ENCODE peak calls at places on chromosomes 7 and 10, in eight cellular contexts. One of them, this sample, is unnamed.

GRCh38 chr10:126673565-126673964 is 3.1 kb upstream of the C10orf90 start:
- DNase-seq in heart right ventricle: no peak
- DNase-seq in activated B cell treated with CpG ODN at 0.5 μM for 24 hours: no peak
- DNase-seq in astrocyte: no peak
- DNase-seq in fibroblast of the aortic adventitia: no peak
- DNase-seq in astrocyte of the spinal cord: no peak
- DNase-seq in Peyer's patch: no peak
- DNase-seq in cardiac muscle cell: no peak
- DNase-seq in this sample: no peak

GRCh38 chr10:86632009-86632800 is 22.1 kb upstream of the OPN4 start:
- DNase-seq in heart right ventricle: peak
- DNase-seq in astrocyte: no peak
- DNase-seq in Peyer's patch: no peak
- DNase-seq in cardiac muscle cell: peak
- DNase-seq in astrocyte of the spinal cord: no peak
- DNase-seq in fibroblast of the aortic adventitia: no peak
- DNase-seq in activated B cell treated with CpG ODN at 0.5 μM for 24 hours: no peak
- DNase-seq in this sample: no peak

GRCh38 chr7:91515961-91516360 is 251.7 kb downstream of the FZD1 start:
- DNase-seq in astrocyte of the spinal cord: no peak
- DNase-seq in cardiac muscle cell: no peak
- DNase-seq in Peyer's patch: no peak
- DNase-seq in fibroblast of the aortic adventitia: no peak
- DNase-seq in astrocyte: no peak
- DNase-seq in activated B cell treated with CpG ODN at 0.5 μM for 24 hours: no peak
- DNase-seq in heart right ventricle: no peak
- DNase-seq in this sample: no peak

GRCh38 chr7:158237672-158238335 is 349.8 kb downstream of the PTPRN2 start:
- DNase-seq in astrocyte: no peak
- DNase-seq in heart right ventricle: peak
- DNase-seq in astrocyte of the spinal cord: no peak
- DNase-seq in cardiac muscle cell: no peak
- DNase-seq in Peyer's patch: no peak
- DNase-seq in activated B cell treated with CpG ODN at 0.5 μM for 24 hours: no peak
- DNase-seq in fibroblast of the aortic adventitia: no peak
- DNase-seq in this sample: no peak

GRCh38 chr7:140674899-140675701 is 2.4 kb downstream of the ADCK2 start:
- DNase-seq in Peyer's patch: no peak
- DNase-seq in astrocyte of the spinal cord: peak
- DNase-seq in fibroblast of the aortic adventitia: peak
- DNase-seq in astrocyte: peak
- DNase-seq in activated B cell treated with CpG ODN at 0.5 μM for 24 hours: no peak
- DNase-seq in heart right ventricle: peak
- DNase-seq in cardiac muscle cell: peak
- DNase-seq in this sample: no peak

GRCh38 chr7:143900230-143900766 is 1.7 kb downstream of the TCAF1 start:
- DNase-seq in fibroblast of the aortic adventitia: no peak
- DNase-seq in Peyer's patch: no peak
- DNase-seq in astrocyte: peak
- DNase-seq in astrocyte of the spinal cord: peak
- DNase-seq in heart right ventricle: no peak
- DNase-seq in cardiac muscle cell: no peak
- DNase-seq in activated B cell treated with CpG ODN at 0.5 μM for 24 hours: no peak
- DNase-seq in this sample: no peak

GRCh38 chr10:68402271-68402670 is 4.8 kb downstream of the RUFY2 start:
- DNase-seq in astrocyte: peak
- DNase-seq in heart right ventricle: no peak
- DNase-seq in cardiac muscle cell: no peak
- DNase-seq in astrocyte of the spinal cord: no peak
- DNase-seq in fibroblast of the aortic adventitia: peak
- DNase-seq in activated B cell treated with CpG ODN at 0.5 μM for 24 hours: no peak
- DNase-seq in Peyer's patch: no peak
- DNase-seq in this sample: no peak

GRCh38 chr10:35504132-35504531 is 101.0 kb upstream of the GJD4 start:
- DNase-seq in cardiac muscle cell: no peak
- DNase-seq in heart right ventricle: no peak
- DNase-seq in astrocyte: no peak
- DNase-seq in Peyer's patch: no peak
- DNase-seq in activated B cell treated with CpG ODN at 0.5 μM for 24 hours: no peak
- DNase-seq in fibroblast of the aortic adventitia: no peak
- DNase-seq in astrocyte of the spinal cord: no peak
- DNase-seq in this sample: no peak

GRCh38 chr7:82335927-82336326 is 107.7 kb downstream of the CACNA2D1 start:
- DNase-seq in activated B cell treated with CpG ODN at 0.5 μM for 24 hours: no peak
- DNase-seq in fibroblast of the aortic adventitia: peak
- DNase-seq in heart right ventricle: no peak
- DNase-seq in astrocyte: peak
- DNase-seq in Peyer's patch: no peak
- DNase-seq in cardiac muscle cell: peak
- DNase-seq in astrocyte of the spinal cord: peak
- DNase-seq in this sample: no peak

GRCh38 chr7:99132922-99133321 is 11.0 kb downstream of the SMURF1 start:
- DNase-seq in activated B cell treated with CpG ODN at 0.5 μM for 24 hours: no peak
- DNase-seq in fibroblast of the aortic adventitia: no peak
- DNase-seq in heart right ventricle: no peak
- DNase-seq in cardiac muscle cell: no peak
- DNase-seq in astrocyte: peak
- DNase-seq in Peyer's patch: no peak
- DNase-seq in astrocyte of the spinal cord: no peak
- DNase-seq in this sample: no peak

GRCh38 chr7:92496876-92497275 is 19.1 kb upstream of the ERVW-1 start:
- DNase-seq in cardiac muscle cell: no peak
- DNase-seq in Peyer's patch: no peak
- DNase-seq in heart right ventricle: no peak
- DNase-seq in astrocyte of the spinal cord: no peak
- DNase-seq in fibroblast of the aortic adventitia: peak
- DNase-seq in activated B cell treated with CpG ODN at 0.5 μM for 24 hours: no peak
- DNase-seq in astrocyte: peak
- DNase-seq in this sample: no peak

GRCh38 chr10:132136689-132137088 is 50.1 kb upstream of the DPYSL4 start:
- DNase-seq in Peyer's patch: no peak
- DNase-seq in heart right ventricle: no peak
- DNase-seq in fibroblast of the aortic adventitia: no peak
- DNase-seq in cardiac muscle cell: no peak
- DNase-seq in astrocyte of the spinal cord: no peak
- DNase-seq in astrocyte: no peak
- DNase-seq in activated B cell treated with CpG ODN at 0.5 μM for 24 hours: peak
- DNase-seq in this sample: no peak

GRCh38 chr10:116840389-116841075 is 8.8 kb upstream of the ENO4 start:
- DNase-seq in activated B cell treated with CpG ODN at 0.5 μM for 24 hours: no peak
- DNase-seq in cardiac muscle cell: no peak
- DNase-seq in Peyer's patch: no peak
- DNase-seq in astrocyte of the spinal cord: no peak
- DNase-seq in fibroblast of the aortic adventitia: no peak
- DNase-seq in astrocyte: no peak
- DNase-seq in heart right ventricle: no peak
- DNase-seq in this sample: no peak

GRCh38 chr7:134120405-134120804 is 6.7 kb upstream of the LRGUK start:
- DNase-seq in astrocyte: no peak
- DNase-seq in cardiac muscle cell: no peak
- DNase-seq in astrocyte of the spinal cord: no peak
- DNase-seq in fibroblast of the aortic adventitia: no peak
- DNase-seq in activated B cell treated with CpG ODN at 0.5 μM for 24 hours: no peak
- DNase-seq in Peyer's patch: no peak
- DNase-seq in heart right ventricle: no peak
- DNase-seq in this sample: no peak

GRCh38 chr7:138799336-138799965 is 1.5 kb upstream of the ATP6V0A4 start:
- DNase-seq in astrocyte: no peak
- DNase-seq in fibroblast of the aortic adventitia: no peak
- DNase-seq in cardiac muscle cell: no peak
- DNase-seq in activated B cell treated with CpG ODN at 0.5 μM for 24 hours: no peak
- DNase-seq in Peyer's patch: no peak
- DNase-seq in heart right ventricle: no peak
- DNase-seq in astrocyte of the spinal cord: no peak
- DNase-seq in this sample: no peak

DNA sequence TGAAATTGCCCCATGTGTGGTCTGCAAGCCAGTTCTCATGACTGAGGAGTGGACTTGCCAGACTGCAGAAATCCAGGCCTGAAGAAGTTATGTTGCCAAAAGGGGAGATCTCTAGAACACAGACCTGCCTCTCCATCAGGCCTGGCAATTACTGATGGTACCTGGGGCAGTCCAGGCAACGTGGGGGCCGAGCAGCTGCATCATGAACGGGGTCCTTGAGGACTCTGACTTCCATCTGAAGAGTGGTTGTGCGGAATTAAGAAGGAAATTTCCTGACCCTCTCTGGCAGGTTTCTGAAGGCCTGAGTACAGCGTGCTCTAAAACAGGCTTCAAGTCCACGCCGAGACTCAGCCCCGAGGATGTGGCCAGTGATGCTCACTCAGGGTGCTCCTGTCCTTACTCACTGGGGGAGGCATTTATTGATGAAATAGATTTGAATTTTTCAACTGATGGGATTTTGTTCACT is 30.4 kb downstream of the RAMP3 start:
- DNase-seq in cardiac muscle cell: no peak
- DNase-seq in astrocyte of the spinal cord: no peak
- DNase-seq in astrocyte: no peak
- DNase-seq in activated B cell treated with CpG ODN at 0.5 μM for 24 hours: no peak
- DNase-seq in heart right ventricle: no peak
- DNase-seq in fibroblast of the aortic adventitia: no peak
- DNase-seq in Peyer's patch: no peak
- DNase-seq in this sample: no peak
- TF ChIP-seq CTCF in cardiac muscle cell: no peak
- TF ChIP-seq CTCF in astrocyte of the spinal cord: no peak
- TF ChIP-seq CTCF in astrocyte: no peak
- TF ChIP-seq CTCF in activated B cell treated with CpG ODN at 0.5 μM for 24 hours: no peak
- TF ChIP-seq CTCF in heart right ventricle: no peak
- TF ChIP-seq CTCF in fibroblast of the aortic adventitia: no peak
- TF ChIP-seq CTCF in Peyer's patch: no peak
- TF ChIP-seq CTCF in this sample: no peak

GRCh38 chr7:74364061-74364460 is 74.9 kb downstream of the CLIP2 start:
- DNase-seq in activated B cell treated with CpG ODN at 0.5 μM for 24 hours: no peak
- DNase-seq in astrocyte of the spinal cord: no peak
- DNase-seq in cardiac muscle cell: no peak
- DNase-seq in fibroblast of the aortic adventitia: no peak
- DNase-seq in astrocyte: no peak
- DNase-seq in heart right ventricle: no peak
- DNase-seq in Peyer's patch: no peak
- DNase-seq in this sample: no peak
- TF ChIP-seq CTCF in activated B cell treated with CpG ODN at 0.5 μM for 24 hours: no peak
- TF ChIP-seq CTCF in astrocyte of the spinal cord: peak
- TF ChIP-seq CTCF in cardiac muscle cell: peak
- TF ChIP-seq CTCF in fibroblast of the aortic adventitia: peak
- TF ChIP-seq CTCF in astrocyte: no peak
- TF ChIP-seq CTCF in heart right ventricle: no peak
- TF ChIP-seq CTCF in Peyer's patch: no peak
- TF ChIP-seq CTCF in this sample: peak

DNA sequence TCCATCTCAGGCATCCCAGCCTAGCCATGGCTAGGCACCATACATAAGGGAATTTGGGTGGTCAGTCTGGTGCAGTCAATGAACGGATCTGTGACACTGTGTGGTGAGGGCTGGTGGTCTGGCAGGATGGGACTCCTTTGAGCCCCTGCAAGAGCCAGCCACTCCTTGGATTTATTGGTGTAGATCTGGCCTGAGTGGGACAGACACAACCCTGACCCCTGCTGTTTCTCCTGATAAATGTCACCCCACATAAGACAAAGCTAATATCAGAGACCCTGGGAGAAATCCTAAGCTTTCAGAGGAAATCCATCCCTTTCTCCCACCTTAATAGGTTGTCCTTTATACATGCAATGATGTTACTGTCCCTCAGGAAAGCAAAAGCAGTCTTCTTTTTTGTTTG is 2.3 kb downstream of the FBXO24 start:
- DNase-seq in Peyer's patch: no peak
- DNase-seq in astrocyte: no peak
- DNase-seq in activated B cell treated with CpG ODN at 0.5 μM for 24 hours: no peak
- DNase-seq in heart right ventricle: no peak
- DNase-seq in cardiac muscle cell: peak
- DNase-seq in astrocyte of the spinal cord: no peak
- DNase-seq in fibroblast of the aortic adventitia: no peak
- DNase-seq in this sample: no peak
- TF ChIP-seq CTCF in Peyer's patch: peak
- TF ChIP-seq CTCF in astrocyte: peak
- TF ChIP-seq CTCF in activated B cell treated with CpG ODN at 0.5 μM for 24 hours: no peak
- TF ChIP-seq CTCF in heart right ventricle: peak
- TF ChIP-seq CTCF in cardiac muscle cell: peak
- TF ChIP-seq CTCF in astrocyte of the spinal cord: peak
- TF ChIP-seq CTCF in fibroblast of the aortic adventitia: peak
- TF ChIP-seq CTCF in this sample: peak

GRCh38 chr10:48495282-48496045 is 109.4 kb downstream of the ARHGAP22 start:
- DNase-seq in cardiac muscle cell: no peak
- DNase-seq in astrocyte of the spinal cord: no peak
- DNase-seq in activated B cell treated with CpG ODN at 0.5 μM for 24 hours: no peak
- DNase-seq in fibroblast of the aortic adventitia: no peak
- DNase-seq in Peyer's patch: no peak
- DNase-seq in heart right ventricle: no peak
- DNase-seq in astrocyte: no peak
- DNase-seq in this sample: no peak
- TF ChIP-seq CTCF in cardiac muscle cell: no peak
- TF ChIP-seq CTCF in astrocyte of the spinal cord: no peak
- TF ChIP-seq CTCF in activated B cell treated with CpG ODN at 0.5 μM for 24 hours: no peak
- TF ChIP-seq CTCF in fibroblast of the aortic adventitia: no peak
- TF ChIP-seq CTCF in Peyer's patch: no peak
- TF ChIP-seq CTCF in heart right ventricle: no peak
- TF ChIP-seq CTCF in astrocyte: no peak
- TF ChIP-seq CTCF in this sample: no peak

DNA sequence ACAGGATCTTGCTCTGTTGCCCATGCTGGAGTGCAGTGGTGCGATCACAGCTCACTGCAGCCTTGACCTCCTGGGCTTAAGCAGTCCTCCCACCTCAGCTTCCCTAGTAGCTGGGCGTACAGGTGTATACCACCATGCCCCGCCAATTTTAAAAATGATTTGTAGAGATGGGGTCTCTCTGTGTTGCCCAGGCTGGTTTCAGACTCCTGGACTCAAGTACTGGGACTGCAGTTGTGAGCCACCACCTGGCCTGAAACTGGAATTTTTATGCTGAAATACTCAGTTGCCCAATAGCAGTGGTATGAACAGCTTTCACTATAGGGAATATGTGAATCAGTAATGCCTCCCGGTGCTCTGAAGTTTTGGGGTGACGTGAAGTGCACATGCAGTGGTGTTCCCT is 7.6 kb downstream of the ZRANB1 start:
- DNase-seq in activated B cell treated with CpG ODN at 0.5 μM for 24 hours: no peak
- DNase-seq in astrocyte: no peak
- DNase-seq in Peyer's patch: no peak
- DNase-seq in astrocyte of the spinal cord: no peak
- DNase-seq in cardiac muscle cell: no peak
- DNase-seq in heart right ventricle: no peak
- DNase-seq in fibroblast of the aortic adventitia: no peak
- DNase-seq in this sample: no peak
- TF ChIP-seq CTCF in activated B cell treated with CpG ODN at 0.5 μM for 24 hours: no peak
- TF ChIP-seq CTCF in astrocyte: no peak
- TF ChIP-seq CTCF in Peyer's patch: no peak
- TF ChIP-seq CTCF in astrocyte of the spinal cord: no peak
- TF ChIP-seq CTCF in cardiac muscle cell: peak
- TF ChIP-seq CTCF in heart right ventricle: no peak
- TF ChIP-seq CTCF in fibroblast of the aortic adventitia: no peak
- TF ChIP-seq CTCF in this sample: no peak